ENCODE peak calls at places on chromosomes 13 and 19, in eight cellular contexts. One of them, this sample, is unnamed. For H3K27me3 and H3K36me3, the result is how much of the 10 kb centered on the place peaks cover.

GRCh38 chr13:48221301-48222190 is 11.5 kb upstream of the ITM2B start:
- DNase-seq in CD4-positive, CD25-positive, alpha-beta regulatory T cell: peak
- DNase-seq in cardiac muscle cell: no peak
- DNase-seq in left lung: no peak
- DNase-seq in heart right ventricle: no peak
- DNase-seq in thoracic aorta: no peak
- DNase-seq in hepatocyte: no peak
- DNase-seq in GM23248: peak
- DNase-seq in this sample: no peak

GRCh38 chr13:109274188-109274821 is 512.1 kb downstream of the IRS2 start:
- DNase-seq in CD4-positive, CD25-positive, alpha-beta regulatory T cell: no peak
- DNase-seq in cardiac muscle cell: peak
- DNase-seq in left lung: no peak
- DNase-seq in heart right ventricle: no peak
- DNase-seq in thoracic aorta: no peak
- DNase-seq in hepatocyte: peak
- DNase-seq in GM23248: peak
- DNase-seq in this sample: peak

GRCh38 chr13:51240888-51241475 is 18.8 kb downstream of the FAM124A start:
- DNase-seq in CD4-positive, CD25-positive, alpha-beta regulatory T cell: no peak
- DNase-seq in cardiac muscle cell: no peak
- DNase-seq in left lung: no peak
- DNase-seq in heart right ventricle: no peak
- DNase-seq in thoracic aorta: no peak
- DNase-seq in hepatocyte: no peak
- DNase-seq in GM23248: no peak
- DNase-seq in this sample: no peak

GRCh38 chr19:10550336-10550735 is 6.6 kb downstream of the ATG4D start:
- DNase-seq in CD4-positive, CD25-positive, alpha-beta regulatory T cell: no peak
- DNase-seq in cardiac muscle cell: no peak
- DNase-seq in left lung: no peak
- DNase-seq in heart right ventricle: no peak
- DNase-seq in thoracic aorta: no peak
- DNase-seq in hepatocyte: no peak
- DNase-seq in GM23248: no peak
- DNase-seq in this sample: peak

GRCh38 chr19:40415799-40416198 is 2.6 kb upstream of the PRX start:
- DNase-seq in CD4-positive, CD25-positive, alpha-beta regulatory T cell: no peak
- DNase-seq in cardiac muscle cell: no peak
- DNase-seq in left lung: no peak
- DNase-seq in heart right ventricle: no peak
- DNase-seq in thoracic aorta: no peak
- DNase-seq in hepatocyte: no peak
- DNase-seq in GM23248: no peak
- DNase-seq in this sample: no peak

GRCh38 chr19:47005873-47006272 is 13.8 kb upstream of the NPAS1 start:
- DNase-seq in CD4-positive, CD25-positive, alpha-beta regulatory T cell: peak
- DNase-seq in cardiac muscle cell: no peak
- DNase-seq in left lung: no peak
- DNase-seq in heart right ventricle: no peak
- DNase-seq in thoracic aorta: no peak
- DNase-seq in hepatocyte: no peak
- DNase-seq in GM23248: no peak
- DNase-seq in this sample: peak

GRCh38 chr19:16018106-16018755 is 58.1 kb upstream of the TPM4 start:
- DNase-seq in CD4-positive, CD25-positive, alpha-beta regulatory T cell: no peak
- DNase-seq in cardiac muscle cell: no peak
- DNase-seq in left lung: no peak
- DNase-seq in heart right ventricle: no peak
- DNase-seq in thoracic aorta: no peak
- DNase-seq in hepatocyte: no peak
- DNase-seq in GM23248: no peak
- DNase-seq in this sample: no peak

GRCh38 chr19:33785795-33786194 is 10.9 kb upstream of the KCTD15 start:
- DNase-seq in CD4-positive, CD25-positive, alpha-beta regulatory T cell: no peak
- DNase-seq in cardiac muscle cell: no peak
- DNase-seq in left lung: no peak
- DNase-seq in heart right ventricle: no peak
- DNase-seq in thoracic aorta: no peak
- DNase-seq in hepatocyte: no peak
- DNase-seq in GM23248: peak
- DNase-seq in this sample: no peak

GRCh38 chr13:105513448-105513847 is 1022.0 kb downstream of the EFNB2 start:
- DNase-seq in CD4-positive, CD25-positive, alpha-beta regulatory T cell: no peak
- DNase-seq in cardiac muscle cell: no peak
- DNase-seq in left lung: no peak
- DNase-seq in heart right ventricle: no peak
- DNase-seq in thoracic aorta: no peak
- DNase-seq in hepatocyte: no peak
- DNase-seq in GM23248: no peak
- DNase-seq in this sample: no peak

GRCh38 chr13:42000836-42001235 is 39.9 kb upstream of the VWA8 start:
- DNase-seq in CD4-positive, CD25-positive, alpha-beta regulatory T cell: no peak
- DNase-seq in cardiac muscle cell: no peak
- DNase-seq in left lung: no peak
- DNase-seq in heart right ventricle: no peak
- DNase-seq in thoracic aorta: no peak
- DNase-seq in hepatocyte: no peak
- DNase-seq in GM23248: no peak
- DNase-seq in this sample: no peak

GRCh38 chr19:50204811-50205675 is 1.6 kb downstream of the MYH14 start:
- DNase-seq in CD4-positive, CD25-positive, alpha-beta regulatory T cell: no peak
- DNase-seq in cardiac muscle cell: peak
- DNase-seq in left lung: peak
- DNase-seq in heart right ventricle: peak
- DNase-seq in thoracic aorta: no peak
- DNase-seq in hepatocyte: peak
- DNase-seq in GM23248: no peak
- DNase-seq in this sample: peak

GRCh38 chr13:84896128-84896527 is 903.1 kb downstream of the SLITRK6 start:
- DNase-seq in CD4-positive, CD25-positive, alpha-beta regulatory T cell: peak
- DNase-seq in cardiac muscle cell: peak
- DNase-seq in left lung: no peak
- DNase-seq in heart right ventricle: no peak
- DNase-seq in thoracic aorta: no peak
- DNase-seq in hepatocyte: peak
- DNase-seq in GM23248: peak
- DNase-seq in this sample: peak

GRCh38 chr13:73849292-73849691 is 284.9 kb downstream of the KLF12 start:
- DNase-seq in CD4-positive, CD25-positive, alpha-beta regulatory T cell: peak
- DNase-seq in cardiac muscle cell: no peak
- DNase-seq in left lung: no peak
- DNase-seq in heart right ventricle: no peak
- DNase-seq in thoracic aorta: no peak
- DNase-seq in hepatocyte: peak
- DNase-seq in GM23248: peak
- DNase-seq in this sample: peak

GRCh38 chr19:19399733-19400438 is 5.6 kb upstream of the GATAD2A start:
- DNase-seq in CD4-positive, CD25-positive, alpha-beta regulatory T cell: no peak
- DNase-seq in cardiac muscle cell: no peak
- DNase-seq in left lung: no peak
- DNase-seq in heart right ventricle: no peak
- DNase-seq in thoracic aorta: no peak
- DNase-seq in hepatocyte: no peak
- DNase-seq in GM23248: peak
- DNase-seq in this sample: no peak

GRCh38 chr19:4267901-4268815 is 10.9 kb upstream of the SHD start:
- DNase-seq in CD4-positive, CD25-positive, alpha-beta regulatory T cell: no peak
- DNase-seq in cardiac muscle cell: no peak
- DNase-seq in left lung: no peak
- DNase-seq in heart right ventricle: no peak
- DNase-seq in thoracic aorta: no peak
- DNase-seq in hepatocyte: peak
- DNase-seq in GM23248: no peak
- DNase-seq in this sample: peak

GRCh38 chr19:8489591-8490394 is 12.6 kb downstream of the PRAM1 start:
- DNase-seq in CD4-positive, CD25-positive, alpha-beta regulatory T cell: no peak
- DNase-seq in cardiac muscle cell: no peak
- DNase-seq in left lung: no peak
- DNase-seq in heart right ventricle: no peak
- DNase-seq in thoracic aorta: no peak
- DNase-seq in hepatocyte: no peak
- DNase-seq in GM23248: no peak
- DNase-seq in this sample: peak

GRCh38 chr19:18198374-18198773 is 5.4 kb downstream of the MPV17L2 start:
- DNase-seq in CD4-positive, CD25-positive, alpha-beta regulatory T cell: no peak
- DNase-seq in cardiac muscle cell: no peak
- DNase-seq in left lung: no peak
- DNase-seq in heart right ventricle: no peak
- DNase-seq in thoracic aorta: no peak
- DNase-seq in hepatocyte: no peak
- DNase-seq in GM23248: no peak
- DNase-seq in this sample: no peak

GRCh38 chr13:111665691-111666095 is 345.3 kb downstream of the TEX29 start:
- DNase-seq in CD4-positive, CD25-positive, alpha-beta regulatory T cell: no peak
- DNase-seq in cardiac muscle cell: no peak
- DNase-seq in left lung: no peak
- DNase-seq in heart right ventricle: no peak
- DNase-seq in thoracic aorta: no peak
- DNase-seq in hepatocyte: no peak
- DNase-seq in GM23248: no peak
- DNase-seq in this sample: no peak

GRCh38 chr19:56811480-56811879 is 29.0 kb downstream of the PEG3 start:
- DNase-seq in CD4-positive, CD25-positive, alpha-beta regulatory T cell: no peak
- DNase-seq in cardiac muscle cell: no peak
- DNase-seq in left lung: no peak
- DNase-seq in heart right ventricle: no peak
- DNase-seq in thoracic aorta: no peak
- DNase-seq in hepatocyte: no peak
- DNase-seq in GM23248: no peak
- DNase-seq in this sample: no peak

DNA sequence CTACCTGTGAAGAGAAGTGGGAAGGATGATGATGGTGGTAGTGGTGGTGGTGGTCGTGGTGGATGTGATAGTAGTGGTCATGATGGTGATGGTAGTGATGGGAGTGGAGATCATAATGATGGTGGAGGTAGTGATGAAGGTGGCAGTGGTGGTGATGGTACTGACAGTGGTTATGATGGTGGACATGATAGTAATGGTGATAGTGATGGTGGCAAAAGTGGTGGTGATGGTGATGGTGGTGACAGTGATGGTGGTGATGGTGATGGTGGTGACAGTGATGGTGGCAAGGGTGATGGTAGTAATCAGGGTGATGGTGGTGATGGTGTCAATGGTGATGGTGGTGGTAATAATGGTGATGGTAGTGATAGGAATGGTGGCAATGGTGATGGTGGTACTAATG is 26.2 kb downstream of the MBD3L2B start:
- DNase-seq in CD4-positive, CD25-positive, alpha-beta regulatory T cell: no peak
- DNase-seq in cardiac muscle cell: no peak
- DNase-seq in left lung: no peak
- DNase-seq in heart right ventricle: no peak
- DNase-seq in thoracic aorta: no peak
- DNase-seq in hepatocyte: no peak
- DNase-seq in GM23248: no peak
- DNase-seq in this sample: no peak
- H3K27me3 ChIP-seq in CD4-positive, CD25-positive, alpha-beta regulatory T cell: under half
- H3K27me3 ChIP-seq in cardiac muscle cell: under half
- H3K27me3 ChIP-seq in left lung: under half
- H3K27me3 ChIP-seq in heart right ventricle: under half
- H3K27me3 ChIP-seq in thoracic aorta: under half
- H3K27me3 ChIP-seq in hepatocyte: under half
- H3K27me3 ChIP-seq in GM23248: under half
- H3K27me3 ChIP-seq in this sample: under half

GRCh38 chr19:23758187-23759074 is at the start of gene ZNF681:
- DNase-seq in CD4-positive, CD25-positive, alpha-beta regulatory T cell: peak
- DNase-seq in cardiac muscle cell: peak
- DNase-seq in left lung: peak
- DNase-seq in heart right ventricle: peak
- DNase-seq in thoracic aorta: peak
- DNase-seq in hepatocyte: peak
- DNase-seq in GM23248: peak
- DNase-seq in this sample: peak
- H3K4me3 ChIP-seq in CD4-positive, CD25-positive, alpha-beta regulatory T cell: peak
- H3K4me3 ChIP-seq in cardiac muscle cell: peak
- H3K4me3 ChIP-seq in left lung: peak
- H3K4me3 ChIP-seq in heart right ventricle: peak
- H3K4me3 ChIP-seq in thoracic aorta: peak
- H3K4me3 ChIP-seq in hepatocyte: peak
- H3K4me3 ChIP-seq in GM23248: peak
- H3K4me3 ChIP-seq in this sample: peak

GRCh38 chr13:98410591-98410990 is 166.3 kb downstream of the STK24 start:
- DNase-seq in CD4-positive, CD25-positive, alpha-beta regulatory T cell: no peak
- DNase-seq in cardiac muscle cell: no peak
- DNase-seq in left lung: no peak
- DNase-seq in heart right ventricle: no peak
- DNase-seq in thoracic aorta: no peak
- DNase-seq in hepatocyte: no peak
- DNase-seq in GM23248: no peak
- DNase-seq in this sample: no peak

GRCh38 chr13:98413796-98414195 is 163.1 kb downstream of the STK24 start:
- DNase-seq in CD4-positive, CD25-positive, alpha-beta regulatory T cell: no peak
- DNase-seq in cardiac muscle cell: no peak
- DNase-seq in left lung: no peak
- DNase-seq in heart right ventricle: no peak
- DNase-seq in thoracic aorta: no peak
- DNase-seq in hepatocyte: no peak
- DNase-seq in GM23248: no peak
- DNase-seq in this sample: no peak

GRCh38 chr13:98409281-98409680 is 167.6 kb downstream of the STK24 start:
- DNase-seq in CD4-positive, CD25-positive, alpha-beta regulatory T cell: no peak
- DNase-seq in cardiac muscle cell: no peak
- DNase-seq in left lung: peak
- DNase-seq in heart right ventricle: no peak
- DNase-seq in thoracic aorta: no peak
- DNase-seq in hepatocyte: no peak
- DNase-seq in GM23248: no peak
- DNase-seq in this sample: no peak

GRCh38 chr13:98411617-98412310 is 165.1 kb downstream of the STK24 start:
- DNase-seq in CD4-positive, CD25-positive, alpha-beta regulatory T cell: peak
- DNase-seq in cardiac muscle cell: no peak
- DNase-seq in left lung: peak
- DNase-seq in heart right ventricle: no peak
- DNase-seq in thoracic aorta: no peak
- DNase-seq in hepatocyte: no peak
- DNase-seq in GM23248: peak
- DNase-seq in this sample: no peak

DNA sequence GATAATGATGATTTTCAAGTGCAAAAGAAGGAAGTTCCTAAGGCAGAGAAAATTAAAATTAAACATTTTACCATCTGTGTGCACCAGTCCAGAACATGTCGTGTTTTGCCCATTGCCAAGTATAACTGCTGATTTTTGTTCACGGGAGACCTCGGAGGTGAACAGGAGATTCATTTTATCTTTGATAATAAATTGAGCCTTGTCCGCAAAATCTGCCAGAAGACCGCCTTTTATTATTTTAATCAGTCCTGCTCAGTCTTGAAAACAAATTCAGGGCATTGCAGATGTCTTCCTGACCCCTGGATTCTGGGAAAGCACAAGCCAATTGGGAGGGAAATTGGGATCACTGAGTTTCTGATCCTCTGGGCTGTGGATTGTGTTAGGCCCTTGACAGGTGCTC is 165.9 kb downstream of the STK24 start:
- DNase-seq in CD4-positive, CD25-positive, alpha-beta regulatory T cell: no peak
- DNase-seq in cardiac muscle cell: no peak
- DNase-seq in left lung: no peak
- DNase-seq in heart right ventricle: no peak
- DNase-seq in thoracic aorta: no peak
- DNase-seq in hepatocyte: no peak
- DNase-seq in GM23248: no peak
- DNase-seq in this sample: no peak
- H3K36me3 ChIP-seq in CD4-positive, CD25-positive, alpha-beta regulatory T cell: under half
- H3K36me3 ChIP-seq in cardiac muscle cell: under half
- H3K36me3 ChIP-seq in left lung: under half
- H3K36me3 ChIP-seq in heart right ventricle: under half
- H3K36me3 ChIP-seq in thoracic aorta: under half
- H3K36me3 ChIP-seq in hepatocyte: under half
- H3K36me3 ChIP-seq in GM23248: under half
- H3K36me3 ChIP-seq in this sample: under half

GRCh38 chr13:44399045-44399444 is 25.4 kb downstream of the SERP2 start:
- DNase-seq in CD4-positive, CD25-positive, alpha-beta regulatory T cell: no peak
- DNase-seq in cardiac muscle cell: no peak
- DNase-seq in left lung: no peak
- DNase-seq in heart right ventricle: no peak
- DNase-seq in thoracic aorta: no peak
- DNase-seq in hepatocyte: no peak
- DNase-seq in GM23248: no peak
- DNase-seq in this sample: no peak
- H3K27me3 ChIP-seq in CD4-positive, CD25-positive, alpha-beta regulatory T cell: under half
- H3K27me3 ChIP-seq in cardiac muscle cell: under half
- H3K27me3 ChIP-seq in left lung: under half
- H3K27me3 ChIP-seq in heart right ventricle: under half
- H3K27me3 ChIP-seq in thoracic aorta: under half
- H3K27me3 ChIP-seq in hepatocyte: under half
- H3K27me3 ChIP-seq in GM23248: under half
- H3K27me3 ChIP-seq in this sample: under half